ENCODE peak calls at places on chromosome X, in ten cellular contexts. K is WTC11; I is lower lobe of right lung; V is activated CD4-positive, alpha-beta T cell treated with anti-CD3 and anti-CD28 coated beads, Interleukin-2, amount 10 ng/mL, durations not matched to agents 7 days and 5 days; L is stimulated activated CD4-positive, alpha-beta T cell treated with anti-CD3 and anti-CD28 coated beads, Interleukin-1b, Interleukin-23, amount 100 ng/mL, for 4 hours; W is cardiac fibroblast; A is LNCaP clone FGC; X is psoas muscle; U is cardiac muscle cell; M is right lobe of liver. D is an unnamed sample.

GRCh38 chrX:30282527-30282926 is 26.7 kb downstream of the NR0B1 start:
- DNase-seq in L (no peak), K (no peak), A (no peak), V (no peak), U (no peak), X (no peak), M (no peak), I (no peak), W (peak), D (no peak)

GRCh38 chrX:96182366-96182765 is 502.3 kb upstream of the DIAPH2 start:
- DNase-seq in I (no peak), K (peak), V (no peak), U (peak), X (no peak), W (peak), M (no peak), L (no peak), A (peak), D (peak)

GRCh38 chrX:114344756-114345155 is 239.1 kb upstream of the HTR2C start:
- DNase-seq in M (no peak), I (no peak), K (no peak), X (no peak), A (no peak), V (no peak), U (peak), W (peak), L (no peak), D (no peak)

GRCh38 chrX:63746278-63746677 is 38.7 kb downstream of the ARHGEF9 start:
- DNase-seq in A (no peak), X (no peak), V (peak), M (no peak), I (no peak), U (no peak), L (no peak), W (no peak), K (no peak), D (no peak)

GRCh38 chrX:149161438-149162088 is 343.5 kb downstream of the IDS start:
- DNase-seq in U (peak), X (no peak), V (no peak), W (no peak), L (no peak), A (no peak), I (no peak), K (no peak), M (no peak), D (no peak)

GRCh38 chrX:41605144-41605543 is 83.6 kb upstream of the GPR34 start:
- DNase-seq in W (no peak), V (no peak), K (no peak), L (no peak), I (no peak), M (no peak), U (no peak), X (no peak), A (no peak), D (no peak)

GRCh38 chrX:24343719-24344118 is 16.7 kb upstream of the SUPT20HL1 start:
- DNase-seq in L (no peak), K (no peak), W (no peak), M (no peak), A (no peak), I (no peak), V (peak), U (peak), X (no peak), D (no peak)

GRCh38 chrX:100650841-100651240 is 6.8 kb downstream of the SRPX2 start:
- DNase-seq in I (no peak), L (no peak), K (no peak), W (no peak), M (no peak), V (no peak), U (no peak), A (no peak), X (no peak), D (no peak)

GRCh38 chrX:10902001-10902400 is 209.1 kb upstream of the HCCS start:
- DNase-seq in V (no peak), U (peak), I (no peak), A (no peak), X (no peak), M (no peak), W (peak), K (no peak), L (no peak), D (no peak)

GRCh38 chrX:8430444-8430843 is 34.2 kb upstream of the VCX3B start:
- DNase-seq in V (no peak), M (no peak), X (no peak), K (no peak), L (no peak), W (no peak), A (no peak), U (no peak), I (no peak), D (no peak)

GRCh38 chrX:47573334-47574095 is 8.7 kb upstream of the TIMP1 start:
- DNase-seq in L (no peak), W (peak), X (no peak), A (no peak), I (no peak), M (no peak), K (peak), U (peak), V (no peak), D (peak)

GRCh38 chrX:101550362-101550761 is at the start of gene ARMCX1:
- DNase-seq in A (no peak), M (no peak), X (peak), L (no peak), K (peak), I (peak), U (peak), V (peak), W (peak), D (peak)

GRCh38 chrX:45762699-45763647 is 562.3 kb upstream of the DIPK2B start:
- DNase-seq in K (no peak), U (no peak), I (no peak), X (no peak), M (no peak), V (no peak), W (peak), L (no peak), A (no peak), D (no peak)

GRCh38 chrX:116490091-116490490 is 27.3 kb upstream of the CT83 start:
- DNase-seq in U (peak), X (no peak), W (peak), L (no peak), A (no peak), M (no peak), I (no peak), V (no peak), K (no peak), D (no peak)

GRCh38 chrX:1477801-1478458 is 25.2 kb upstream of the ASMTL start:
- DNase-seq in V (peak), I (no peak), U (no peak), L (no peak), K (no peak), W (no peak), M (no peak), X (no peak), A (no peak), D (no peak)

GRCh38 chrX:97132654-97133415 is 249.1 kb downstream of the RPA4 start:
- DNase-seq in M (no peak), K (no peak), A (no peak), I (no peak), X (no peak), V (no peak), W (peak), L (no peak), U (peak), D (no peak)

GRCh38 chrX:40316502-40316901 is 218.7 kb upstream of the BCOR start:
- DNase-seq in L (no peak), M (no peak), K (no peak), X (no peak), I (no peak), U (no peak), A (no peak), W (no peak), V (no peak), D (no peak)

GRCh38 chrX:114134465-114134864 is 449.4 kb upstream of the HTR2C start:
- DNase-seq in X (no peak), K (no peak), I (no peak), V (no peak), W (peak), M (no peak), U (peak), L (no peak), A (no peak), D (no peak)

GRCh38 chrX:153692611-153693156 is 5.0 kb downstream of the SLC6A8 start:
- DNase-seq in I (no peak), W (no peak), M (no peak), A (no peak), X (peak), K (no peak), L (no peak), U (no peak), V (no peak), D (no peak)

GRCh38 chrX:129769467-129770154 is 10.1 kb upstream of the SASH3 start:
- DNase-seq in M (peak), X (peak), L (peak), A (no peak), V (peak), U (no peak), I (no peak), K (no peak), W (no peak), D (no peak)

GRCh38 chrX:12987900-12988594 is 13.1 kb downstream of the TMSB4X start:
- DNase-seq in W (no peak), V (no peak), U (no peak), M (no peak), L (no peak), A (no peak), X (no peak), I (no peak), K (no peak), D (no peak)

GRCh38 chrX:49999048-49999447 is 76.7 kb downstream of the CLCN5 start:
- DNase-seq in A (no peak), V (no peak), K (no peak), U (no peak), I (no peak), W (no peak), L (no peak), M (no peak), X (no peak), D (no peak)

GRCh38 chrX:149720021-149720689 is 8.3 kb downstream of the MAGEA11 start:
- DNase-seq in I (no peak), M (no peak), U (no peak), K (no peak), A (no peak), W (no peak), X (no peak), L (no peak), V (no peak), D (no peak)

GRCh38 chrX:49930046-49930445 is 7.7 kb downstream of the CLCN5 start:
- DNase-seq in K (no peak), L (no peak), A (no peak), X (no peak), I (no peak), U (peak), V (no peak), M (no peak), W (peak), D (peak)

GRCh38 chrX:49282647-49283011 is 13.0 kb downstream of the PPP1R3F start:
- DNase-seq in W (peak), U (peak), A (no peak), L (no peak), M (no peak), I (no peak), V (no peak), K (peak), X (no peak), D (peak)

GRCh38 chrX:71098302-71098701 is 2.7 kb downstream of the FOXO4 start:
- DNase-seq in I (peak), V (peak), M (no peak), K (peak), W (peak), U (peak), L (peak), X (peak), A (no peak), D (peak)

GRCh38 chrX:10173331-10173900 is 16.6 kb downstream of the CLCN4 start:
- DNase-seq in K (peak), I (no peak), M (peak), A (no peak), U (peak), X (peak), W (peak), L (no peak), V (no peak), D (peak)

GRCh38 chrX:52576474-52576873 is 59.6 kb upstream of the XAGE1B start:
- DNase-seq in V (no peak), U (no peak), A (no peak), M (no peak), I (no peak), X (no peak), W (no peak), L (no peak), K (no peak), D (no peak)

GRCh38 chrX:46263494-46263893 is 281.7 kb downstream of the ZNF674 start:
- DNase-seq in X (no peak), L (no peak), W (no peak), U (no peak), A (no peak), M (no peak), I (no peak), V (no peak), K (no peak), D (no peak)

GRCh38 chrX:24260827-24261550 is 52.9 kb downstream of the SUPT20HL2 start:
- DNase-seq in K (no peak), V (peak), I (peak), X (no peak), L (no peak), U (peak), W (peak), M (no peak), A (no peak), D (no peak)

GRCh38 chrX:72243472-72243871 is 4.6 kb upstream of the ERCC6L start:
- DNase-seq in L (no peak), I (no peak), K (no peak), A (no peak), U (peak), X (no peak), V (no peak), M (no peak), W (peak), D (peak)

GRCh38 chrX:53435997-53436396 is 1.8 kb upstream of the HSD17B10 start:
- DNase-seq in I (peak), A (peak), W (peak), K (peak), U (peak), L (peak), M (peak), X (peak), V (peak), D (peak)

GRCh38 chrX:134548257-134548732 is 88.3 kb downstream of the HPRT1 start:
- DNase-seq in L (no peak), U (peak), K (no peak), V (peak), I (no peak), X (no peak), A (no peak), M (no peak), W (peak), D (no peak)

GRCh38 chrX:136691028-136691809 is 43.3 kb downstream of the CD40LG start:
- DNase-seq in U (no peak), A (no peak), L (no peak), X (no peak), I (no peak), W (peak), M (no peak), V (no peak), K (no peak), D (no peak)

GRCh38 chrX:68945081-68945602 is 116.3 kb downstream of the EFNB1 start:
- DNase-seq in V (no peak), A (no peak), W (no peak), U (no peak), L (no peak), M (no peak), I (no peak), X (no peak), K (no peak), D (no peak)

GRCh38 chrX:12999422-12999821 is 24.5 kb downstream of the TMSB4X start:
- DNase-seq in U (no peak), I (no peak), W (no peak), L (no peak), M (no peak), A (no peak), X (no peak), V (peak), K (no peak), D (no peak)

GRCh38 chrX:101749436-101749835 is 89.8 kb upstream of the ARMCX2 start:
- DNase-seq in X (no peak), K (no peak), A (no peak), V (no peak), L (no peak), W (no peak), M (no peak), U (peak), I (no peak), D (no peak)

GRCh38 chrX:50691820-50692219 is 122.2 kb downstream of the SHROOM4 start:
- DNase-seq in K (no peak), A (no peak), L (peak), W (peak), U (peak), I (no peak), M (no peak), X (no peak), V (peak), D (peak)